ENCODE peak calls at places on chromosomes 13 and 19, in seven cellular contexts. O, H, X, Y, F, E and W are unnamed samples.

GRCh38 chr19:22260499-22260898 is 25.7 kb upstream of the ZNF729 start:
- DNase-seq in E (no peak), Y (no peak), X (no peak), O (no peak), F (no peak), H (no peak), W (no peak)

GRCh38 chr19:49553451-49554271 is 25.9 kb downstream of the RCN3 start:
- DNase-seq in O (peak; percentile 29), Y (no peak), H (peak; percentile 82), X (no peak), E (no peak), F (no peak), W (peak; percentile 84)

GRCh38 chr19:50667759-50668231 is 18.6 kb downstream of the C19orf81 start:
- DNase-seq in F (no peak), X (no peak), O (no peak), E (no peak), Y (no peak), H (no peak), W (no peak)

GRCh38 chr13:35994131-35994966 is 136.8 kb downstream of the DCLK1 start:
- DNase-seq in E (peak; percentile 29), H (peak; percentile 97), Y (peak; percentile 71), X (no peak), O (no peak), F (no peak), W (no peak)

GRCh38 chr19:33280351-33280921 is 21.9 kb downstream of the CEBPA start:
- DNase-seq in Y (no peak), E (no peak), F (no peak), O (no peak), H (no peak), X (no peak), W (no peak)

GRCh38 chr19:4064551-4065260 is 2.0 kb downstream of the ZBTB7A start:
- DNase-seq in Y (peak; percentile 73), F (peak; percentile 76), O (peak; percentile 60), X (peak; percentile 52), E (peak; percentile 34), H (peak; percentile 32), W (peak; percentile 52)

GRCh38 chr19:33275559-33275932 is 26.8 kb downstream of the CEBPA start:
- DNase-seq in Y (no peak), O (no peak), F (no peak), E (no peak), X (no peak), H (no peak), W (no peak)

GRCh38 chr19:39310558-39311311 is 9.9 kb downstream of the LRFN1 start:
- DNase-seq in H (no peak), Y (no peak), E (no peak), O (no peak), F (peak; percentile 74), X (no peak), W (peak; percentile 62)

GRCh38 chr13:100707818-100708740 is 33.5 kb upstream of the TMTC4 start:
- DNase-seq in E (no peak), O (no peak), Y (no peak), X (no peak), H (peak; percentile 96), F (no peak), W (no peak)

GRCh38 chr13:27635256-27635655 is 13.6 kb downstream of the POLR1D start:
- DNase-seq in O (no peak), X (no peak), F (no peak), E (no peak), Y (no peak), H (no peak), W (no peak)

GRCh38 chr13:99740261-99740979 is 231.1 kb downstream of the ZIC5 start:
- DNase-seq in E (no peak), Y (no peak), F (no peak), X (no peak), O (no peak), H (peak; percentile 13), W (no peak)

GRCh38 chr19:47681936-47682335 is 31.3 kb upstream of the EHD2 start:
- DNase-seq in F (no peak), Y (no peak), E (no peak), H (no peak), X (no peak), O (no peak), W (no peak)

GRCh38 chr13:60679928-60680693 is 283.1 kb downstream of the TDRD3 start:
- DNase-seq in H (no peak), X (no peak), E (no peak), F (no peak), Y (no peak), O (no peak), W (no peak)

GRCh38 chr19:15631817-15632216 is 8.9 kb upstream of the CYP4F3 start:
- DNase-seq in Y (no peak), H (no peak), F (no peak), O (no peak), E (no peak), X (no peak), W (no peak)

GRCh38 chr19:35350591-35350990 is 2.9 kb downstream of the FFAR1 start:
- DNase-seq in X (no peak), Y (no peak), O (no peak), H (no peak), F (no peak), E (no peak), W (no peak)

GRCh38 chr13:78826936-78827335 is 168.0 kb upstream of the OBI1 start:
- DNase-seq in H (no peak), Y (no peak), E (peak; percentile 21), X (no peak), O (no peak), F (no peak), W (no peak)

GRCh38 chr19:7187605-7188339 is 106.4 kb downstream of the INSR start:
- DNase-seq in O (no peak), H (no peak), E (no peak), X (no peak), F (no peak), Y (no peak), W (no peak)

GRCh38 chr13:98842858-98843481 is 90.5 kb upstream of the SLC15A1 start:
- DNase-seq in F (peak; percentile 80), E (peak; percentile 64), X (peak; percentile 52), O (peak; percentile 52), Y (peak; percentile 74), H (peak; percentile 65), W (peak; percentile 85)

GRCh38 chr19:36527873-36528193 is 238 bp downstream of the ZNF260 start:
- DNase-seq in E (no peak), F (no peak), H (no peak), Y (no peak), X (no peak), O (no peak), W (no peak)

GRCh38 chr19:48258350-48258749 is 2.6 kb upstream of the CARD8 start:
- DNase-seq in E (no peak), Y (no peak), F (no peak), O (no peak), X (no peak), H (peak; percentile 21), W (no peak)

GRCh38 chr19:33390908-33391630 is 17.6 kb downstream of the CEBPG start:
- DNase-seq in E (no peak), Y (no peak), F (peak; percentile 37), X (no peak), O (no peak), H (no peak), W (no peak)

GRCh38 chr19:651114-651818 is 11.6 kb downstream of the FGF22 start:
- DNase-seq in H (no peak), O (no peak), Y (no peak), X (no peak), F (no peak), E (no peak), W (no peak)

GRCh38 chr13:41405367-41405766 is 52.0 kb upstream of the RGCC start:
- DNase-seq in H (no peak), O (no peak), F (no peak), E (no peak), X (no peak), Y (no peak), W (no peak)

GRCh38 chr19:17333611-17334413 is 843 bp downstream of the ANO8 start:
- DNase-seq in E (no peak), H (peak; percentile 85), Y (no peak), O (no peak), X (peak; percentile 63), F (no peak), W (no peak)

GRCh38 chr19:1921825-1922224 is 16.6 kb downstream of the ADAT3 start:
- DNase-seq in O (no peak), Y (no peak), X (no peak), E (no peak), H (no peak), F (no peak), W (no peak)

GRCh38 chr13:24887759-24888158 is 123.8 kb downstream of the RNF17 start:
- DNase-seq in H (no peak), O (no peak), X (no peak), E (no peak), Y (no peak), F (no peak), W (no peak)

GRCh38 chr19:33569822-33570221 is 48.2 kb upstream of the PEPD start:
- DNase-seq in X (no peak), F (no peak), H (no peak), O (no peak), E (no peak), Y (no peak), W (no peak)

GRCh38 chr13:80083097-80083429 is 257.9 kb downstream of the SPRY2 start:
- DNase-seq in F (no peak), O (no peak), X (no peak), E (no peak), H (no peak), Y (no peak), W (no peak)